ENCODE peak calls at places on chromosome X, in four cellular contexts. One of them, this sample, is unnamed.
A peak's percentile ranks its signal among the peaks of the same experiment; 100 is the strongest.

GRCh38 chrX:868248-868647 is 237.7 kb downstream of the SHOX start:
- DNase-seq in GM12878: no peak
- DNase-seq in H1: no peak
- DNase-seq in K562: no peak
- DNase-seq in this sample: no peak

GRCh38 chrX:33725556-33726232 is 406.4 kb downstream of the FAM47A start:
- DNase-seq in K562: no peak
- DNase-seq in H1: peak; percentile 39
- DNase-seq in GM12878: no peak
- DNase-seq in this sample: no peak

GRCh38 chrX:48897157-48897620 is 379 bp downstream of the TIMM17B start:
- DNase-seq in H1: peak; percentile 81
- DNase-seq in GM12878: no peak
- DNase-seq in K562: peak; percentile 65
- DNase-seq in this sample: no peak

GRCh38 chrX:47499291-47499690 is 16.3 kb upstream of the ZNF41 start:
- DNase-seq in H1: no peak
- DNase-seq in K562: no peak
- DNase-seq in GM12878: no peak
- DNase-seq in this sample: no peak

GRCh38 chrX:39613508-39613921 is 484.2 kb downstream of the BCOR start:
- DNase-seq in GM12878: no peak
- DNase-seq in K562: no peak
- DNase-seq in H1: peak; percentile 49
- DNase-seq in this sample: no peak

GRCh38 chrX:30607155-30607554 is 29.6 kb upstream of the TASL start:
- DNase-seq in H1: no peak
- DNase-seq in GM12878: no peak
- DNase-seq in K562: no peak
- DNase-seq in this sample: no peak

GRCh38 chrX:143437439-143437838 is 79.8 kb downstream of the SPANXN3 start:
- DNase-seq in K562: no peak
- DNase-seq in GM12878: no peak
- DNase-seq in H1: no peak
- DNase-seq in this sample: no peak

GRCh38 chrX:71558920-71559319 is 19.3 kb upstream of the GCNA start:
- DNase-seq in H1: no peak
- DNase-seq in GM12878: no peak
- DNase-seq in K562: no peak
- DNase-seq in this sample: no peak

GRCh38 chrX:125308653-125309052 is 11.0 kb upstream of the TEX13C start:
- DNase-seq in H1: no peak
- DNase-seq in GM12878: no peak
- DNase-seq in K562: no peak
- DNase-seq in this sample: no peak

GRCh38 chrX:154728791-154729190 is 22.1 kb downstream of the GAB3 start:
- DNase-seq in K562: no peak
- DNase-seq in GM12878: no peak
- DNase-seq in H1: no peak
- DNase-seq in this sample: no peak

GRCh38 chrX:154460326-154460725 is 2.2 kb downstream of the PLXNA3 start:
- DNase-seq in GM12878: no peak
- DNase-seq in K562: no peak
- DNase-seq in H1: no peak
- DNase-seq in this sample: no peak

GRCh38 chrX:47846070-47846469 is 9.4 kb downstream of the ZNF81 start:
- DNase-seq in K562: no peak
- DNase-seq in GM12878: no peak
- DNase-seq in H1: no peak
- DNase-seq in this sample: no peak

GRCh38 chrX:102043380-102043779 is 82.1 kb upstream of the TCEAL2 start:
- DNase-seq in GM12878: no peak
- DNase-seq in H1: no peak
- DNase-seq in K562: no peak
- DNase-seq in this sample: no peak

GRCh38 chrX:96126182-96126581 is 558.5 kb upstream of the DIAPH2 start:
- DNase-seq in H1: no peak
- DNase-seq in K562: no peak
- DNase-seq in GM12878: no peak
- DNase-seq in this sample: no peak

GRCh38 chrX:106707771-106708454 is 18.6 kb upstream of the RNF128 start:
- DNase-seq in K562: no peak
- DNase-seq in H1: no peak
- DNase-seq in GM12878: no peak
- DNase-seq in this sample: no peak

GRCh38 chrX:64394874-64395567 is at the start of gene MTMR8:
- DNase-seq in H1: peak; percentile 81
- DNase-seq in GM12878: peak; percentile 23
- DNase-seq in K562: peak; percentile 79
- DNase-seq in this sample: peak; percentile 55

GRCh38 chrX:125736008-125736729 is 416.5 kb downstream of the TEX13C start:
- DNase-seq in H1: no peak
- DNase-seq in K562: no peak
- DNase-seq in GM12878: no peak
- DNase-seq in this sample: no peak

GRCh38 chrX:151985531-151985930 is 11.1 kb upstream of the GABRE start:
- DNase-seq in GM12878: no peak
- DNase-seq in H1: no peak
- DNase-seq in K562: no peak
- DNase-seq in this sample: no peak

GRCh38 chrX:114580336-114580735 is 3.5 kb upstream of the HTR2C start:
- DNase-seq in K562: no peak
- DNase-seq in H1: no peak
- DNase-seq in GM12878: no peak
- DNase-seq in this sample: no peak

GRCh38 chrX:117996918-117997480 is 119.6 kb downstream of the KLHL13 start:
- DNase-seq in H1: no peak
- DNase-seq in K562: no peak
- DNase-seq in GM12878: no peak
- DNase-seq in this sample: no peak

GRCh38 chrX:129823523-129823922 is 20.2 kb downstream of the ZDHHC9 start:
- DNase-seq in H1: no peak
- DNase-seq in GM12878: no peak
- DNase-seq in K562: no peak
- DNase-seq in this sample: no peak

GRCh38 chrX:100829730-100830129 is 9.5 kb downstream of the CSTF2 start:
- DNase-seq in K562: no peak
- DNase-seq in GM12878: peak; percentile 45
- DNase-seq in H1: no peak
- DNase-seq in this sample: no peak

GRCh38 chrX:132622130-132622529 is 133.3 kb upstream of the MBNL3 start:
- DNase-seq in GM12878: no peak
- DNase-seq in H1: no peak
- DNase-seq in K562: peak; percentile 49
- DNase-seq in this sample: no peak

GRCh38 chrX:132614297-132614696 is 125.5 kb upstream of the MBNL3 start:
- DNase-seq in GM12878: no peak
- DNase-seq in K562: no peak
- DNase-seq in H1: no peak
- DNase-seq in this sample: no peak

GRCh38 chrX:11758400-11759171 is 549 bp downstream of the MSL3 start:
- DNase-seq in H1: peak; percentile 84
- DNase-seq in K562: peak; percentile 82
- DNase-seq in GM12878: no peak
- DNase-seq in this sample: peak; percentile 53
- TF ChIP-seq POLR2AphosphoS5 in H1: no peak
- TF ChIP-seq POLR2AphosphoS5 in K562: no peak
- TF ChIP-seq POLR2AphosphoS5 in GM12878: no peak
- TF ChIP-seq POLR2AphosphoS5 in this sample: no peak

GRCh38 chrX:136200466-136200865 is 50.7 kb downstream of the MAP7D3 start:
- DNase-seq in GM12878: no peak
- DNase-seq in H1: no peak
- DNase-seq in K562: peak; percentile 42
- DNase-seq in this sample: no peak
- TF ChIP-seq TAF1 in GM12878: no peak
- TF ChIP-seq TAF1 in H1: no peak
- TF ChIP-seq TAF1 in K562: no peak
- TF ChIP-seq TAF1 in this sample: no peak

DNA sequence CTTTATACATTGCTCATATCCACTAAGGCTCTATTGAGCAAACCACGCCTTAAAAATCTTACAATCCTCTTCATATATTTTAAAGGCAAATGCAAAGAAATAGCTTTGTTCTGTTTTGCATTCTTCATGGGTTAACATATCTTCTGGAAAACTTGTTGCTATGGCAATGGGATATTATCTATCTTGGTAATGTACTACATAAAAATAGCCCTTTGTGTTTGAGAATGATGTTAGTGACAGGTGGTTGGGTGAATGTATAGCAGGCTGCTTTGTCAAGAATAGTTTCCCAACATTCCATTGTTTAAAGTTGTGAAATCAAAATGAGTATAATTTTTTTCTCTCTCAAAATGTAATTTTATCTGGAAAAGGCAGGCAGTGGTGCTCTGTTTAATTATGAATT is 16.8 kb downstream of the REPS2 start:
- DNase-seq in K562: no peak
- DNase-seq in H1: no peak
- DNase-seq in GM12878: no peak
- DNase-seq in this sample: no peak
- TF ChIP-seq POLR2AphosphoS5 in K562: no peak
- TF ChIP-seq POLR2AphosphoS5 in H1: no peak
- TF ChIP-seq POLR2AphosphoS5 in GM12878: no peak
- TF ChIP-seq POLR2AphosphoS5 in this sample: no peak

GRCh38 chrX:45479196-45479834 is 278.6 kb upstream of the DIPK2B start:
- DNase-seq in GM12878: no peak
- DNase-seq in H1: no peak
- DNase-seq in K562: no peak
- DNase-seq in this sample: no peak
- TF ChIP-seq TAF1 in GM12878: no peak
- TF ChIP-seq TAF1 in H1: no peak
- TF ChIP-seq TAF1 in K562: no peak
- TF ChIP-seq TAF1 in this sample: no peak

GRCh38 chrX:140572724-140573123 is 67.9 kb upstream of the SOX3 start:
- DNase-seq in K562: peak; percentile 6
- DNase-seq in H1: peak; percentile 44
- DNase-seq in GM12878: peak; percentile 3
- DNase-seq in this sample: no peak
- TF ChIP-seq POLR2AphosphoS5 in K562: no peak
- TF ChIP-seq POLR2AphosphoS5 in H1: no peak
- TF ChIP-seq POLR2AphosphoS5 in GM12878: no peak
- TF ChIP-seq POLR2AphosphoS5 in this sample: no peak

DNA sequence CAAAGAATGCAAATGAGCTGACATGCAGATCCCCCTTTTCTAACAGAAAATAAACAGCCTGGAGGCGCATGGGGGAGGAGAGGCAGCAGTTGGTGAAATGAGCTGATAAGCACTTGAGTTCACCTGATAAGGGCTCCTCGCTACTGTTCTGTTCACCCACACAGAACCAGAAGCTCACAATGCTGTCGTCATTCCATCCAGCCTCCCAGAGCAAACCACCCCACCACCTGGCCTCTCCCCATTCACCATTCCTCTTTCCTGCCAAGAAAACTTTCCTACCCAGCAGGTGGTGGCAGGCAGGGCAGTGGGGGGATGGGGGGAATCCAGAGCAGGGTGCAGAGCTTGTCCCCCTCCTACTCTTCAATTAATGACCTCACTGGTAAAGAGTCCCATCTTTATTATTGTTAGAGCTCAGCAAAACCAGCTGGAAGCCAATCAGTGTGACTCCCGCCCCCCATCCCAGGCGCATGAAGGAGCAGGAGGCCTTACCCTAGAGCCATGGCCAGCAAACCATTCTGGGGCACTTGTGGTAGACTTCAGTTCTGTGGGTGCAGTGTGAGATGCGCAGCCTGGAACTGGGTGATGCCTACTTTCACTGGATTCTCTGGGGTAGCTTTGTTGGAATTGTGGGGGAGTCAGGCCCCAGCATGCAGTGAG is 350.3 kb downstream of the ZIC3 start:
- DNase-seq in K562: peak; percentile 23
- DNase-seq in H1: no peak
- DNase-seq in GM12878: no peak
- DNase-seq in this sample: no peak
- TF ChIP-seq TAF1 in K562: no peak
- TF ChIP-seq TAF1 in H1: no peak
- TF ChIP-seq TAF1 in GM12878: no peak
- TF ChIP-seq TAF1 in this sample: no peak

GRCh38 chrX:19375546-19375945 is 31.8 kb downstream of the PDHA1 start:
- DNase-seq in GM12878: no peak
- DNase-seq in H1: no peak
- DNase-seq in K562: no peak
- DNase-seq in this sample: no peak

GRCh38 chrX:19377799-19378198 is 34.1 kb downstream of the PDHA1 start:
- DNase-seq in GM12878: no peak
- DNase-seq in K562: no peak
- DNase-seq in H1: no peak
- DNase-seq in this sample: no peak

GRCh38 chrX:19373034-19373891 is 29.5 kb downstream of the PDHA1 start:
- DNase-seq in K562: no peak
- DNase-seq in H1: peak; percentile 53
- DNase-seq in GM12878: no peak
- DNase-seq in this sample: no peak

DNA sequence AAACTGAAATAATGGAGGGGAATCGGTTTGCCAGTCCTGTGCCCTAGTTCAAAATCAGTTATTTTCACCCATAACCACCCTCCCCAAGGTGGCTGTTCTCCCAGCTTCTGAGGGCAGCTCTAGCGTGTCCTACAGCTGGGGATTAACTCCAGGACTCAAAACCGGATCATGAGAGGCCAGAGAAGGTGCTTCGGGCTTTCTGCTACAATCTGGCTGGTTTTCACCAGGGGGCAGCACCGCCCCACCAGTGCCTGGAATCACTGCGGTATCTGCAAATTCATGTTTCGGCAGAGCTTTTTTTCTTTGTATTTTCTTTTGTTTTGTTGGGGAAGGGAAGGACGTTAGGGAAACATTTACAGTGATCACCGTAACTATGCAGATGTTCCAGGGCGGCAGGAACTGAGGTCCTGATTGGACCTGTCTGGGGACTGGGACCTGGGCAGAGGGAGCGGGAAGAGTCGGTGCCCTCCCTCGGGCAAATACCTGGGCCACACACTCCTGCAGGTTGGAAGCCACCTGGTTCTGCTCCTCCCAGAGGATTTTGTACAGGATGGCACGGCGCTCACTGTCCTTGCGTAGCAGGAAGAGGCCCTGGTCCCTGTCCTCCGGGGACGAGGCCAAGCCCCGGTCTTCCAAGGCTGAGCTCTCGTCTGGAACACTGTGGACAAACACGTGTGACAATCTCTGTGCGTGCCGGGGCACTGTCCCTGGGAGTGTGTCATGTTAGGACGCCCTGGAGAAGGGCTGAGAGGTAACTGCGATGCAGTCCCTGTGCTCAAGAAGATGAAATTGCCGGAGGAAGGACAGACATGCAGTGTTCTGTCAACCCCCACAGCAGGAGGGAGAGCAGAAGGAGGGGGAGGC is 28.7 kb downstream of the PDHA1 start:
- DNase-seq in GM12878: no peak
- DNase-seq in H1: peak; percentile 74
- DNase-seq in K562: peak; percentile 63
- DNase-seq in this sample: peak; percentile 57
- TF ChIP-seq POLR2AphosphoS5 in GM12878: no peak
- TF ChIP-seq POLR2AphosphoS5 in H1: no peak
- TF ChIP-seq POLR2AphosphoS5 in K562: no peak
- TF ChIP-seq POLR2AphosphoS5 in this sample: no peak